ENCODE peak calls at places on chromosomes 6 and 20, in six cellular contexts. G is GM10248; A is tibial nerve; Z is T-helper 17 cell; R is esophagus muscularis mucosa; W is activated CD4-positive, CD25-positive, alpha-beta regulatory T cell. C is an unnamed sample.

GRCh38 chr6:3678946-3679345 is 72.6 kb downstream of the PXDC1 start:
- DNase-seq in G (no peak), Z (no peak), R (peak), W (no peak), A (no peak), C (no peak)

GRCh38 chr6:154234019-154234772 is 122.4 kb downstream of the IPCEF1 start:
- DNase-seq in G (no peak), A (no peak), W (no peak), R (no peak), Z (no peak), C (no peak)

GRCh38 chr6:104711371-104711770 is 148.3 kb downstream of the HACE1 start:
- DNase-seq in R (no peak), A (no peak), W (no peak), Z (no peak), G (no peak), C (no peak)

GRCh38 chr6:5511924-5512323 is 250.6 kb downstream of the FARS2 start:
- DNase-seq in Z (no peak), A (no peak), R (no peak), W (no peak), G (no peak), C (no peak)

GRCh38 chr20:50413088-50413500 is 97.1 kb upstream of the PTPN1 start:
- DNase-seq in R (no peak), G (no peak), Z (no peak), A (no peak), W (no peak), C (no peak)

GRCh38 chr20:3674447-3674846 is 7.4 kb downstream of the ADAM33 start:
- DNase-seq in Z (no peak), G (no peak), R (no peak), W (no peak), A (no peak), C (no peak)

GRCh38 chr6:166259296-166259977 is 48.8 kb downstream of the PRR18 start:
- DNase-seq in A (no peak), G (no peak), W (no peak), R (peak), Z (no peak), C (peak)

GRCh38 chr20:18091624-18092023 is 33.9 kb upstream of the OVOL2 start:
- DNase-seq in G (no peak), Z (no peak), A (no peak), R (no peak), W (no peak), C (no peak)

GRCh38 chr6:156655267-156655918 is 121.8 kb upstream of the ARID1B start:
- DNase-seq in G (peak), W (no peak), A (no peak), Z (no peak), R (no peak), C (no peak)

GRCh38 chr6:119603501-119603900 is 253.9 kb upstream of the MAN1A1 start:
- DNase-seq in A (no peak), G (no peak), Z (no peak), W (no peak), R (no peak), C (no peak)

GRCh38 chr6:147103641-147104040 is 100.6 kb upstream of the STXBP5 start:
- DNase-seq in G (no peak), A (no peak), Z (no peak), W (no peak), R (no peak), C (no peak)

GRCh38 chr6:131960371-131961133 is 9.4 kb upstream of the CCN2 start:
- DNase-seq in A (no peak), Z (no peak), W (no peak), G (no peak), R (no peak), C (no peak)

GRCh38 chr20:48772183-48772976 is 55.4 kb downstream of the PREX1 start:
- DNase-seq in A (peak), Z (no peak), W (no peak), R (no peak), G (no peak), C (no peak)

GRCh38 chr6:18110160-18110559 is 12.3 kb downstream of the NHLRC1 start:
- DNase-seq in Z (no peak), A (no peak), G (no peak), R (no peak), W (no peak), C (no peak)

GRCh38 chr6:126804255-126805064 is 314.0 kb upstream of the RSPO3 start:
- DNase-seq in A (no peak), W (no peak), G (peak), Z (no peak), R (no peak), C (no peak)

GRCh38 chr20:63241272-63241671 is 5.6 kb downstream of the BIRC7 start:
- DNase-seq in R (no peak), A (no peak), Z (no peak), G (no peak), W (no peak), C (no peak)

GRCh38 chr20:38947931-38948362 is 14.2 kb upstream of the DHX35 start:
- DNase-seq in W (no peak), G (no peak), Z (no peak), A (no peak), R (no peak), C (no peak)

GRCh38 chr6:45297302-45297701 is 30.8 kb upstream of the RUNX2 start:
- DNase-seq in G (no peak), W (no peak), A (no peak), R (no peak), Z (no peak), C (no peak)

GRCh38 chr6:138107078-138107751 is at the start of gene PERP:
- DNase-seq in W (peak), R (no peak), G (peak), Z (peak), A (peak), C (no peak)

GRCh38 chr6:133764011-133764812 is 124.7 kb upstream of the TCF21 start:
- DNase-seq in R (no peak), A (no peak), Z (no peak), W (no peak), G (no peak), C (no peak)

GRCh38 chr20:20744170-20744725 is 31.8 kb upstream of the RALGAPA2 start:
- DNase-seq in W (no peak), Z (no peak), G (no peak), R (peak), A (no peak), C (no peak)

GRCh38 chr6:30722280-30723112 is 2.3 kb downstream of the TUBB start:
- DNase-seq in A (peak), R (peak), G (peak), W (peak), Z (peak), C (peak)

GRCh38 chr20:45097485-45098095 is 3.3 kb downstream of the KCNS1 start:
- DNase-seq in Z (no peak), G (peak), A (no peak), R (no peak), W (no peak), C (no peak)

GRCh38 chr20:21719592-21720214 is 14.2 kb downstream of the PAX1 start:
- DNase-seq in W (peak), G (peak), Z (no peak), R (peak), A (peak), C (no peak)

GRCh38 chr20:58558483-58559367 is 43.5 kb upstream of the APCDD1L start:
- DNase-seq in Z (no peak), R (no peak), W (no peak), G (no peak), A (no peak), C (no peak)

GRCh38 chr20:41392871-41393704 is 26.5 kb upstream of the EMILIN3 start:
- DNase-seq in W (no peak), R (no peak), Z (no peak), A (peak), G (no peak), C (no peak)

C was measured in vagina.